ENCODE peak calls at places on chromosomes 7 and 10, in ten cellular contexts. W, S, K, G, U, L, E, O, V and R are unnamed samples. For H3K36me3, the result is how much of the 10 kb centered on the place peaks cover.

GRCh38 chr10:113565364-113565763 is 12.5 kb downstream of the HABP2 start:
- DNase-seq in V (no peak), O (no peak), S (no peak), G (no peak), U (no peak), W (no peak), L (no peak), E (peak), K (no peak), R (no peak)

GRCh38 chr7:149714910-149715471 is 58.4 kb downstream of the ZNF467 start:
- DNase-seq in S (peak), G (no peak), W (peak), K (no peak), O (no peak), U (peak), E (no peak), V (peak), L (peak), R (peak)

GRCh38 chr7:138021889-138022288 is 20.0 kb upstream of the CREB3L2 start:
- DNase-seq in S (no peak), K (no peak), W (no peak), V (no peak), G (no peak), L (no peak), U (no peak), O (no peak), E (no peak), R (no peak)

GRCh38 chr7:77913977-77914607 is 115.5 kb downstream of the PHTF2 start:
- DNase-seq in E (no peak), W (no peak), G (no peak), U (no peak), V (no peak), L (no peak), S (no peak), K (no peak), O (no peak), R (no peak)

GRCh38 chr7:49660976-49661375 is 112.5 kb upstream of the VWC2 start:
- DNase-seq in W (no peak), E (no peak), G (no peak), O (no peak), L (no peak), U (no peak), S (no peak), K (no peak), V (no peak), R (no peak)

GRCh38 chr7:107501593-107501992 is 31.7 kb downstream of the GPR22 start:
- DNase-seq in W (no peak), V (no peak), S (no peak), U (peak), K (peak), G (peak), O (no peak), E (peak), L (no peak), R (no peak)

GRCh38 chr7:120554960-120555571 is 282.1 kb downstream of the KCND2 start:
- DNase-seq in K (peak), V (no peak), S (no peak), O (peak), L (no peak), E (peak), W (no peak), U (no peak), G (peak), R (no peak)

GRCh38 chr10:436013-436697 is 253.3 kb downstream of the DIP2C start:
- DNase-seq in U (no peak), S (no peak), L (no peak), V (no peak), G (no peak), E (peak), W (no peak), K (no peak), O (no peak), R (no peak)

GRCh38 chr7:47039899-47040298 is 542.0 kb downstream of the TNS3 start:
- DNase-seq in G (no peak), K (no peak), W (peak), V (no peak), U (no peak), O (no peak), S (no peak), L (no peak), E (no peak), R (no peak)

GRCh38 chr10:28954211-28954610 is 276.9 kb downstream of the BAMBI start:
- DNase-seq in V (no peak), G (no peak), W (no peak), O (no peak), U (no peak), S (no peak), K (no peak), L (no peak), E (no peak), R (no peak)

GRCh38 chr7:6367701-6368211 is 80.0 kb downstream of the DAGLB start:
- DNase-seq in S (no peak), K (no peak), L (no peak), W (no peak), V (no peak), O (no peak), E (no peak), G (no peak), U (no peak), R (peak)

GRCh38 chr10:70784476-70784875 is 701 bp downstream of the TBATA start:
- DNase-seq in S (no peak), O (no peak), K (no peak), E (no peak), W (no peak), L (no peak), G (peak), V (no peak), U (no peak), R (no peak)

GRCh38 chr7:147861945-147862344 is 728.6 kb upstream of the C7orf33 start:
- DNase-seq in V (no peak), K (no peak), L (no peak), S (no peak), U (no peak), E (no peak), W (no peak), O (no peak), G (no peak), R (no peak)

GRCh38 chr7:116227678-116228239 is 17.4 kb downstream of the TES start:
- DNase-seq in K (peak), E (no peak), O (no peak), U (no peak), V (no peak), S (no peak), L (no peak), W (no peak), G (peak), R (no peak)

GRCh38 chr7:157831901-157832810 is 495.4 kb downstream of the DNAJB6 start:
- DNase-seq in V (no peak), S (no peak), L (no peak), K (no peak), G (no peak), O (no peak), U (no peak), W (no peak), E (no peak), R (peak)

GRCh38 chr7:158582089-158582456 is 5.5 kb downstream of the PTPRN2 start:
- DNase-seq in K (no peak), S (peak), O (no peak), L (peak), W (no peak), G (no peak), U (no peak), E (no peak), V (no peak), R (no peak)

GRCh38 chr7:135601182-135601581 is 43.5 kb downstream of the NUP205 start:
- DNase-seq in L (no peak), U (no peak), W (no peak), O (no peak), S (no peak), E (no peak), G (no peak), V (no peak), K (no peak), R (no peak)

GRCh38 chr7:150935149-150935548 is 43.0 kb downstream of the KCNH2 start:
- DNase-seq in O (no peak), K (no peak), G (no peak), V (no peak), S (no peak), E (no peak), W (no peak), U (no peak), L (peak), R (no peak)

GRCh38 chr7:46059308-46060020 is 138.4 kb upstream of the IGFBP3 start:
- DNase-seq in K (no peak), E (no peak), O (no peak), S (no peak), L (no peak), U (no peak), G (no peak), W (no peak), V (no peak), R (no peak)

GRCh38 chr7:30934225-30934624 is 22.6 kb downstream of the AQP1 start:
- DNase-seq in U (no peak), G (peak), S (no peak), L (no peak), O (no peak), W (no peak), V (no peak), K (no peak), E (no peak), R (peak)

GRCh38 chr7:115094163-115094562 is 172.3 kb downstream of the MDFIC start:
- DNase-seq in O (no peak), L (no peak), V (no peak), W (no peak), E (no peak), U (no peak), K (no peak), S (no peak), G (no peak), R (no peak)

GRCh38 chr7:130959743-130960207 is 225.8 kb upstream of the KLF14 start:
- DNase-seq in O (no peak), U (no peak), K (no peak), S (no peak), E (peak), G (no peak), W (no peak), V (no peak), L (no peak), R (no peak)

GRCh38 chr7:130962109-130962508 is 228.1 kb upstream of the KLF14 start:
- DNase-seq in U (no peak), S (no peak), E (no peak), O (no peak), G (no peak), V (no peak), L (no peak), K (no peak), W (no peak), R (no peak)

GRCh38 chr7:130963349-130963748 is 229.3 kb upstream of the KLF14 start:
- DNase-seq in L (no peak), E (peak), W (no peak), O (no peak), V (no peak), S (no peak), G (no peak), U (no peak), K (no peak), R (no peak)

GRCh38 chr7:130960208-130960988 is 226.4 kb upstream of the KLF14 start:
- DNase-seq in L (no peak), S (no peak), U (no peak), E (no peak), V (no peak), W (no peak), G (no peak), K (peak), O (peak), R (no peak)

DNA sequence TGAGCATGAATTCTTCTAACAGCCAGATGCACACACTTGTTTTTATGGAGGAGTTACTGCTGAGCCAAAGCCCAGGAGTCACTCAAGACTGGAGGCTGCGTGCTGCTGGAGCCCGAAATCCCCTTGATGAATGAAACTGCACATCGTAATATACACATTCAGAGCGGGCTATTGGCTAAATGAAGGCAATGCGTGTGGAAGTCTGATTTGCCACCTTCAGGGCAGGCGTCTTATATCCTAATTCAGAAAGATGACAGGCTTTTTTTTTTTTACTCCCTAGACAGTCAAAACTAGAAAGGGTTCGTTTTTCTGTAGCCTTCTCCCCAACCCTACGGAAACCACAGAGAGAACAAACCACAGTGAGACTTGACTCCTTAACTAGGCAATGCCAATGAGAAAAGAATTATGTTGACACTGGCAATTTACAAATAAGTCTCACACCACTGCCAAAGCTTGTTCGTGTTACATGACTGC is 227.2 kb upstream of the KLF14 start:
- DNase-seq in G (no peak), S (no peak), W (no peak), E (no peak), K (no peak), U (peak), O (peak), V (no peak), L (no peak), R (peak)
- TF ChIP-seq POLR2AphosphoS5 in G (peak), S (no peak), W (no peak), E (no peak), K (peak), U (no peak), O (peak), V (no peak), L (no peak), R (peak)

GRCh38 chr10:48683424-48683823 is 1.2 kb upstream of the WDFY4 start:
- DNase-seq in K (no peak), V (no peak), G (no peak), O (no peak), W (no peak), S (no peak), U (no peak), L (no peak), E (no peak), R (no peak)

GRCh38 chr10:48684463-48684791 is 246 bp upstream of the WDFY4 start:
- DNase-seq in S (no peak), O (no peak), W (no peak), G (no peak), E (no peak), V (no peak), U (no peak), L (no peak), K (no peak), R (no peak)

GRCh38 chr10:48683893-48684292 is 780 bp upstream of the WDFY4 start:
- DNase-seq in K (no peak), U (no peak), S (no peak), E (no peak), G (no peak), V (no peak), L (no peak), W (no peak), O (no peak), R (no peak)

GRCh38 chr10:48684792-48685651 is at the start of gene WDFY4:
- DNase-seq in W (no peak), G (no peak), V (no peak), U (peak), K (no peak), E (no peak), O (no peak), S (no peak), L (no peak), R (peak)

DNA sequence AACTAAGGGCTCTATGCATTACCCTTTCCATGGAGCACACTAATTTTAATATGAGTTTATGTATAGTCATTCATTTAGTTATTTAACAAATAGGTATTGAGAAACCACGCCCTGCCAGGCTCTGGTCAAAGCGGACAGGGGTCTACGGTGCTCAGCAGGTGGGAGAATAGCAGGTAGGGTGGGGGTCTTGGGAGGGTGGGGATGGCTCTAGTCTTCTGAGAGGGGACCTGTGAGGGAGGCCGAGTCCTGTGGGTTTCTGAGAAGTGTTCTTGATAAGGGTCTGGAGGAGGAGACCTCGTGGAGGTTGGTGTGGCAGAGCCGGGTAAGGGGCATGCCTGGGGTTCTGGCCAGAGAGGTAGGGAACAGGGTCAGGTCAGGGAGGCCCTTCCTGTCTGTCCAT is 1.1 kb downstream of the WDFY4 start:
- DNase-seq in W (no peak), U (no peak), V (no peak), L (no peak), O (no peak), K (no peak), E (no peak), S (no peak), G (no peak), R (no peak)
- H3K4me3 ChIP-seq in W (no peak), U (no peak), V (no peak), L (no peak), O (peak), K (no peak), E (no peak), S (peak), G (no peak), R (no peak)

GRCh38 chr10:119045561-119045960 is 16.0 kb downstream of the NANOS1 start:
- DNase-seq in G (no peak), E (no peak), V (no peak), W (no peak), S (no peak), O (no peak), L (no peak), K (no peak), U (no peak), R (no peak)

GRCh38 chr10:119049361-119049760 is 19.8 kb downstream of the NANOS1 start:
- DNase-seq in K (no peak), U (no peak), W (no peak), S (no peak), O (no peak), V (no peak), G (no peak), E (no peak), L (no peak), R (no peak)

GRCh38 chr10:119051775-119052174 is 22.3 kb downstream of the NANOS1 start:
- DNase-seq in S (no peak), G (no peak), K (no peak), U (no peak), W (no peak), O (no peak), L (no peak), V (no peak), E (no peak), R (no peak)

GRCh38 chr10:119055472-119055871 is 25.1 kb downstream of the EIF3A start:
- DNase-seq in G (no peak), O (no peak), K (no peak), U (peak), S (no peak), E (no peak), L (no peak), V (no peak), W (no peak), R (no peak)

DNA sequence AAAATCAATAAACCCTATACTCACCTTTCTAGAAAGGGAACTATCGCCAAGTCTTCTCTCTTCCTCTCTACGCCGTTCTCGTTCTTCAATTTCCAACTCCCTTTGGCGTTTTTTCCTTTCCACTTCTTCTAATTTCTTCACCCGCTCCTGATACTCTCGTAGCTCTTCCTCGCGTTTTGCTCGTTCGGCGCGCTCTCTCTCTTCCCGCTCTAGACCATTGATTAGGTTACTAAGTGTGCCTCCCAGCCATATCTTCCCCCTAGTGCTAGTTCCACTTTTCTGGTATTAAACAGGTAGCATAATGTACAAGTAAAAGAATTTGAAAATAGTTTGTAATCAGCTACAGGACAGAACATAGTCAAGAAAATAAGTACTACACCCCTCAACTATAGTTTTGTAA is 20.3 kb downstream of the NANOS1 start:
- DNase-seq in L (no peak), E (no peak), K (no peak), W (no peak), O (no peak), V (no peak), U (no peak), G (no peak), S (no peak), R (no peak)
- H3K36me3 ChIP-seq in L (half or more), E (half or more), K (half or more), W (under half), O (under half), V (half or more), U (under half), G (half or more), S (half or more), R (half or more)

GRCh38 chr10:6748981-6749630 is 169.0 kb upstream of the PRKCQ start:
- DNase-seq in K (no peak), S (no peak), U (no peak), W (no peak), V (no peak), E (no peak), L (no peak), G (no peak), O (no peak), R (no peak)
- TF ChIP-seq POLR2AphosphoS5 in K (no peak), S (no peak), U (no peak), W (no peak), V (no peak), E (no peak), L (no peak), G (no peak), O (no peak), R (no peak)

GRCh38 chr10:99938563-99938962 is 71.2 kb downstream of the DNMBP start:
- DNase-seq in E (no peak), W (no peak), S (no peak), V (no peak), O (peak), U (no peak), G (no peak), L (no peak), K (no peak), R (no peak)
- H3K4me3 ChIP-seq in E (no peak), W (no peak), S (no peak), V (no peak), O (no peak), U (no peak), G (no peak), L (no peak), K (no peak), R (no peak)

GRCh38 chr10:130335336-130335735 is 199.1 kb downstream of the GLRX3 start:
- DNase-seq in L (no peak), K (no peak), E (no peak), S (no peak), U (no peak), V (no peak), W (peak), O (no peak), G (no peak), R (no peak)

GRCh38 chr10:130336612-130337304 is 200.6 kb downstream of the GLRX3 start:
- DNase-seq in U (no peak), K (no peak), W (peak), E (no peak), G (peak), S (no peak), O (no peak), V (no peak), L (no peak), R (no peak)

GRCh38 chr10:130337305-130337640 is 201.1 kb downstream of the GLRX3 start:
- DNase-seq in E (no peak), L (no peak), S (no peak), U (no peak), K (no peak), V (no peak), W (no peak), G (no peak), O (no peak), R (no peak)

GRCh38 chr10:130329792-130330191 is 193.6 kb downstream of the GLRX3 start:
- DNase-seq in U (no peak), E (no peak), O (no peak), S (no peak), K (no peak), G (peak), L (no peak), V (no peak), W (no peak), R (no peak)

GRCh38 chr10:130333185-130333584 is 197.0 kb downstream of the GLRX3 start:
- DNase-seq in O (no peak), E (no peak), U (no peak), L (no peak), S (no peak), K (no peak), W (no peak), G (no peak), V (no peak), R (no peak)
- H3K36me3 ChIP-seq in O (under half), E (under half), U (under half), L (under half), S (under half), K (under half), W (under half), G (under half), V (under half), R (under half)

GRCh38 chr7:80883188-80884025 is 35.4 kb downstream of the SEMA3C start:
- DNase-seq in G (no peak), W (peak), O (no peak), E (no peak), V (no peak), K (peak), L (no peak), U (no peak), S (no peak), R (no peak)
- TF ChIP-seq POLR2AphosphoS5 in G (peak), W (peak), O (no peak), E (no peak), V (peak), K (peak), L (peak), U (peak), S (peak), R (no peak)

GRCh38 chr7:127657500-127657899 is 5.5 kb downstream of the SND1 start:
- DNase-seq in K (no peak), O (no peak), G (no peak), L (no peak), E (no peak), W (no peak), U (no peak), S (no peak), V (no peak), R (no peak)

GRCh38 chr7:127655720-127656119 is 3.7 kb downstream of the SND1 start:
- DNase-seq in K (no peak), S (no peak), L (no peak), O (no peak), V (no peak), E (peak), G (no peak), W (no peak), U (no peak), R (no peak)

GRCh38 chr7:127652333-127653248 is 597 bp downstream of the SND1 start:
- DNase-seq in E (peak), O (no peak), W (no peak), U (no peak), L (no peak), V (no peak), K (no peak), S (no peak), G (no peak), R (no peak)

GRCh38 chr7:127653396-127653795 is 1.4 kb downstream of the SND1 start:
- DNase-seq in E (no peak), K (no peak), S (no peak), W (no peak), O (no peak), G (no peak), L (no peak), V (no peak), U (no peak), R (no peak)

GRCh38 chr7:127654404-127655392 is 2.7 kb downstream of the SND1 start:
- DNase-seq in S (no peak), O (no peak), K (no peak), E (no peak), L (no peak), W (no peak), G (no peak), U (no peak), V (no peak), R (no peak)
- H3K4me3 ChIP-seq in S (no peak), O (peak), K (peak), E (peak), L (no peak), W (no peak), G (peak), U (no peak), V (no peak), R (no peak)